ENCODE peak calls at places on chromosome 16, in seven cellular contexts. One of them, this sample, is unnamed.

GRCh38 chr16:70410736-70411135 is 28.2 kb downstream of the ST3GAL2 start:
- DNase-seq in activated CD4-positive, alpha-beta T cell treated with anti-CD3 and anti-CD28 coated beads, Interleukin-2, amount 50 U/mL, for 1 hour: no peak
- DNase-seq in MM.1S: no peak
- DNase-seq in NCI-H1048: no peak
- DNase-seq in posterior cingulate gyrus: no peak
- DNase-seq in AG09309: no peak
- DNase-seq in NCI-H69: no peak
- DNase-seq in this sample: no peak

GRCh38 chr16:85573696-85574641 is 39.2 kb upstream of the GSE1 start:
- DNase-seq in NCI-H1048: no peak
- DNase-seq in activated CD4-positive, alpha-beta T cell treated with anti-CD3 and anti-CD28 coated beads, Interleukin-2, amount 50 U/mL, for 1 hour: no peak
- DNase-seq in posterior cingulate gyrus: no peak
- DNase-seq in MM.1S: no peak
- DNase-seq in NCI-H69: no peak
- DNase-seq in AG09309: no peak
- DNase-seq in this sample: no peak

GRCh38 chr16:72104905-72105304 is 11.3 kb downstream of the DHX38 start:
- DNase-seq in posterior cingulate gyrus: no peak
- DNase-seq in NCI-H1048: no peak
- DNase-seq in NCI-H69: no peak
- DNase-seq in AG09309: no peak
- DNase-seq in activated CD4-positive, alpha-beta T cell treated with anti-CD3 and anti-CD28 coated beads, Interleukin-2, amount 50 U/mL, for 1 hour: no peak
- DNase-seq in MM.1S: no peak
- DNase-seq in this sample: no peak

GRCh38 chr16:30670072-30670824 is 12.0 kb downstream of the FBRS start:
- DNase-seq in posterior cingulate gyrus: no peak
- DNase-seq in activated CD4-positive, alpha-beta T cell treated with anti-CD3 and anti-CD28 coated beads, Interleukin-2, amount 50 U/mL, for 1 hour: no peak
- DNase-seq in NCI-H69: no peak
- DNase-seq in AG09309: no peak
- DNase-seq in NCI-H1048: no peak
- DNase-seq in MM.1S: no peak
- DNase-seq in this sample: no peak

GRCh38 chr16:35352431-35352830 is 1893.0 kb downstream of the TP53TG3F start:
- DNase-seq in posterior cingulate gyrus: no peak
- DNase-seq in AG09309: no peak
- DNase-seq in NCI-H69: no peak
- DNase-seq in activated CD4-positive, alpha-beta T cell treated with anti-CD3 and anti-CD28 coated beads, Interleukin-2, amount 50 U/mL, for 1 hour: no peak
- DNase-seq in MM.1S: no peak
- DNase-seq in NCI-H1048: no peak
- DNase-seq in this sample: no peak

GRCh38 chr16:14092579-14092978 is 21.5 kb downstream of the MRTFB start:
- DNase-seq in MM.1S: no peak
- DNase-seq in NCI-H1048: no peak
- DNase-seq in NCI-H69: no peak
- DNase-seq in posterior cingulate gyrus: no peak
- DNase-seq in AG09309: no peak
- DNase-seq in activated CD4-positive, alpha-beta T cell treated with anti-CD3 and anti-CD28 coated beads, Interleukin-2, amount 50 U/mL, for 1 hour: no peak
- DNase-seq in this sample: no peak

GRCh38 chr16:3822366-3823045 is 58.0 kb downstream of the CREBBP start:
- DNase-seq in activated CD4-positive, alpha-beta T cell treated with anti-CD3 and anti-CD28 coated beads, Interleukin-2, amount 50 U/mL, for 1 hour: no peak
- DNase-seq in NCI-H1048: no peak
- DNase-seq in AG09309: peak; percentile 7
- DNase-seq in MM.1S: no peak
- DNase-seq in posterior cingulate gyrus: no peak
- DNase-seq in NCI-H69: peak; percentile 52
- DNase-seq in this sample: no peak

GRCh38 chr16:27774779-27775178 is 224.8 kb downstream of the KATNIP start:
- DNase-seq in NCI-H1048: no peak
- DNase-seq in NCI-H69: no peak
- DNase-seq in posterior cingulate gyrus: no peak
- DNase-seq in activated CD4-positive, alpha-beta T cell treated with anti-CD3 and anti-CD28 coated beads, Interleukin-2, amount 50 U/mL, for 1 hour: no peak
- DNase-seq in AG09309: no peak
- DNase-seq in MM.1S: no peak
- DNase-seq in this sample: no peak

GRCh38 chr16:23587726-23588125 is 8.4 kb downstream of the NDUFAB1 start:
- DNase-seq in activated CD4-positive, alpha-beta T cell treated with anti-CD3 and anti-CD28 coated beads, Interleukin-2, amount 50 U/mL, for 1 hour: no peak
- DNase-seq in NCI-H1048: no peak
- DNase-seq in MM.1S: no peak
- DNase-seq in AG09309: peak; percentile 29
- DNase-seq in NCI-H69: no peak
- DNase-seq in posterior cingulate gyrus: no peak
- DNase-seq in this sample: no peak

GRCh38 chr16:398551-399277 is 1.7 kb downstream of the NME4 start:
- DNase-seq in MM.1S: no peak
- DNase-seq in activated CD4-positive, alpha-beta T cell treated with anti-CD3 and anti-CD28 coated beads, Interleukin-2, amount 50 U/mL, for 1 hour: no peak
- DNase-seq in NCI-H69: no peak
- DNase-seq in NCI-H1048: no peak
- DNase-seq in AG09309: no peak
- DNase-seq in posterior cingulate gyrus: no peak
- DNase-seq in this sample: no peak

GRCh38 chr16:49027420-49027819 is 254.2 kb downstream of the CBLN1 start:
- DNase-seq in NCI-H69: peak; percentile 43
- DNase-seq in MM.1S: no peak
- DNase-seq in activated CD4-positive, alpha-beta T cell treated with anti-CD3 and anti-CD28 coated beads, Interleukin-2, amount 50 U/mL, for 1 hour: no peak
- DNase-seq in AG09309: no peak
- DNase-seq in NCI-H1048: no peak
- DNase-seq in posterior cingulate gyrus: no peak
- DNase-seq in this sample: no peak

GRCh38 chr16:8676160-8676547 is 1.7 kb downstream of the ABAT start:
- DNase-seq in NCI-H1048: no peak
- DNase-seq in MM.1S: no peak
- DNase-seq in NCI-H69: no peak
- DNase-seq in posterior cingulate gyrus: no peak
- DNase-seq in AG09309: no peak
- DNase-seq in activated CD4-positive, alpha-beta T cell treated with anti-CD3 and anti-CD28 coated beads, Interleukin-2, amount 50 U/mL, for 1 hour: no peak
- DNase-seq in this sample: no peak

GRCh38 chr16:56657555-56658430 is at the start of gene MT1F:
- DNase-seq in posterior cingulate gyrus: peak; percentile 34
- DNase-seq in NCI-H1048: no peak
- DNase-seq in activated CD4-positive, alpha-beta T cell treated with anti-CD3 and anti-CD28 coated beads, Interleukin-2, amount 50 U/mL, for 1 hour: peak; percentile 60
- DNase-seq in MM.1S: peak; percentile 36
- DNase-seq in NCI-H69: peak; percentile 77
- DNase-seq in AG09309: no peak
- DNase-seq in this sample: peak; percentile 70

GRCh38 chr16:386641-387156 is 4.9 kb upstream of the PGAP6 start:
- DNase-seq in MM.1S: peak; percentile 59
- DNase-seq in activated CD4-positive, alpha-beta T cell treated with anti-CD3 and anti-CD28 coated beads, Interleukin-2, amount 50 U/mL, for 1 hour: no peak
- DNase-seq in NCI-H1048: no peak
- DNase-seq in NCI-H69: no peak
- DNase-seq in posterior cingulate gyrus: no peak
- DNase-seq in AG09309: no peak
- DNase-seq in this sample: no peak

GRCh38 chr16:75965504-75966374 is 239.4 kb upstream of the CPHXL start:
- DNase-seq in posterior cingulate gyrus: no peak
- DNase-seq in activated CD4-positive, alpha-beta T cell treated with anti-CD3 and anti-CD28 coated beads, Interleukin-2, amount 50 U/mL, for 1 hour: no peak
- DNase-seq in NCI-H69: no peak
- DNase-seq in MM.1S: no peak
- DNase-seq in NCI-H1048: no peak
- DNase-seq in AG09309: no peak
- DNase-seq in this sample: no peak

GRCh38 chr16:4663756-4664465 is 29.5 kb upstream of the NUDT16L1 start:
- DNase-seq in MM.1S: no peak
- DNase-seq in NCI-H1048: no peak
- DNase-seq in AG09309: no peak
- DNase-seq in NCI-H69: peak; percentile 88
- DNase-seq in posterior cingulate gyrus: peak; percentile 43
- DNase-seq in activated CD4-positive, alpha-beta T cell treated with anti-CD3 and anti-CD28 coated beads, Interleukin-2, amount 50 U/mL, for 1 hour: no peak
- DNase-seq in this sample: no peak

GRCh38 chr16:68468849-68469248 is 20.5 kb upstream of the SMPD3 start:
- DNase-seq in activated CD4-positive, alpha-beta T cell treated with anti-CD3 and anti-CD28 coated beads, Interleukin-2, amount 50 U/mL, for 1 hour: no peak
- DNase-seq in posterior cingulate gyrus: no peak
- DNase-seq in AG09309: no peak
- DNase-seq in NCI-H1048: no peak
- DNase-seq in MM.1S: peak; percentile 25
- DNase-seq in NCI-H69: no peak
- DNase-seq in this sample: no peak

GRCh38 chr16:7843196-7843595 is 510.6 kb downstream of the RBFOX1 start:
- DNase-seq in posterior cingulate gyrus: no peak
- DNase-seq in MM.1S: no peak
- DNase-seq in NCI-H69: peak; percentile 42
- DNase-seq in AG09309: no peak
- DNase-seq in NCI-H1048: no peak
- DNase-seq in activated CD4-positive, alpha-beta T cell treated with anti-CD3 and anti-CD28 coated beads, Interleukin-2, amount 50 U/mL, for 1 hour: no peak
- DNase-seq in this sample: no peak

GRCh38 chr16:76293980-76294690 is 16.9 kb downstream of the CNTNAP4 start:
- DNase-seq in posterior cingulate gyrus: no peak
- DNase-seq in activated CD4-positive, alpha-beta T cell treated with anti-CD3 and anti-CD28 coated beads, Interleukin-2, amount 50 U/mL, for 1 hour: no peak
- DNase-seq in MM.1S: no peak
- DNase-seq in NCI-H1048: no peak
- DNase-seq in AG09309: no peak
- DNase-seq in NCI-H69: no peak
- DNase-seq in this sample: no peak